ENCODE peak calls at places on chromosomes 4 and X, in six cellular contexts. W is stimulated activated CD8-positive, alpha-beta memory T cell treated with anti-CD3 and anti-CD28 coated beads, Interleukin-15, amount 100 ng/mL, for 48 hours; R is GM23248; O is spleen; I is left ventricle myocardium inferior; H is SW480. F is an unnamed sample.

GRCh38 chr4:5575941-5576340 is 132.4 kb downstream of the EVC2 start:
- DNase-seq in W (no peak), R (no peak), H (no peak), I (no peak), O (no peak), F (no peak)

GRCh38 chrX:84188320-84188834 is 378 bp upstream of the RPS6KA6 start:
- DNase-seq in W (no peak), R (peak; percentile 70), I (peak; percentile 14), H (peak; percentile 64), O (no peak), F (no peak)

GRCh38 chr4:173346074-173346473 is 11.9 kb upstream of the HMGB2 start:
- DNase-seq in H (no peak), W (no peak), I (no peak), O (no peak), R (peak; percentile 48), F (peak; percentile 65)

GRCh38 chr4:58144721-58145120 is 1034.5 kb upstream of the IGFBP7 start:
- DNase-seq in I (no peak), O (no peak), H (no peak), W (no peak), R (no peak), F (no peak)

GRCh38 chr4:30863031-30863430 is 142.9 kb downstream of the PCDH7 start:
- DNase-seq in R (peak; percentile 2), O (no peak), I (no peak), W (no peak), H (no peak), F (no peak)

GRCh38 chr4:78171482-78171881 is 114.4 kb downstream of the FRAS1 start:
- DNase-seq in W (no peak), H (no peak), R (no peak), O (no peak), I (no peak), F (no peak)

GRCh38 chr4:53841711-53842110 is 222.7 kb downstream of the CHIC2 start:
- DNase-seq in W (no peak), O (no peak), H (no peak), I (no peak), R (no peak), F (no peak)

GRCh38 chrX:110791206-110791605 is 4.4 kb downstream of the CHRDL1 start:
- DNase-seq in W (no peak), R (no peak), I (no peak), H (no peak), O (no peak), F (no peak)

GRCh38 chrX:23803931-23804381 is 21.0 kb downstream of the SAT1 start:
- DNase-seq in R (peak; percentile 73), H (no peak), W (no peak), I (peak; percentile 23), O (no peak), F (no peak)

GRCh38 chr4:3746701-3747581 is 19.2 kb upstream of the ADRA2C start:
- DNase-seq in O (no peak), I (no peak), R (no peak), H (no peak), W (no peak), F (no peak)

GRCh38 chr4:84897516-84897915 is 69.0 kb downstream of the WDFY3 start:
- DNase-seq in R (no peak), I (no peak), O (no peak), H (no peak), W (no peak), F (no peak)

GRCh38 chrX:68944211-68944610 is 115.4 kb downstream of the EFNB1 start:
- DNase-seq in R (no peak), H (no peak), W (no peak), O (peak; percentile 50), I (no peak), F (no peak)

GRCh38 chrX:110316351-110317078 is 1.4 kb downstream of the AMMECR1 start:
- DNase-seq in W (no peak), O (no peak), H (peak; percentile 21), R (peak; percentile 46), I (no peak), F (peak; percentile 11)

GRCh38 chr4:1601533-1601835 is 82.6 kb downstream of the FAM53A start:
- DNase-seq in W (no peak), R (no peak), I (no peak), H (no peak), O (peak; percentile 21), F (no peak)

GRCh38 chrX:15973299-15973698 is 118.7 kb upstream of the AP1S2 start:
- DNase-seq in O (no peak), I (no peak), H (peak; percentile 8), R (peak; percentile 34), W (peak; percentile 6), F (peak; percentile 52)

GRCh38 chr4:13527192-13527982 is 16.9 kb downstream of the NKX3-2 start:
- DNase-seq in O (peak; percentile 70), W (no peak), R (no peak), I (no peak), H (no peak), F (no peak)

GRCh38 chr4:129239088-129239487 is 143.1 kb downstream of the C4orf33 start:
- DNase-seq in O (no peak), W (no peak), H (no peak), R (peak; percentile 19), I (peak; percentile 15), F (no peak)

GRCh38 chrX:31063114-31063513 is 8.7 kb downstream of the FTHL17 start:
- DNase-seq in H (no peak), I (no peak), O (no peak), R (no peak), W (no peak), F (no peak)

GRCh38 chr4:102438873-102439614 is 62.1 kb upstream of the NFKB1 start:
- DNase-seq in W (no peak), O (no peak), I (no peak), R (peak; percentile 92), H (no peak), F (peak; percentile 16)